ENCODE peak calls at places on chromosomes 2 and 18, in four cellular contexts. P, U, E and Q are unnamed samples.

GRCh38 chr2:40405440-40405839 is 46.5 kb downstream of the SLC8A1 start:
- DNase-seq in P (no peak), U (no peak), E (no peak), Q (no peak)

GRCh38 chr2:88068044-88068443 is 419 bp downstream of the SMYD1 start:
- DNase-seq in P (no peak), U (no peak), E (no peak), Q (no peak)

GRCh38 chr18:23506393-23506792 is 3.1 kb downstream of the RMC1 start:
- DNase-seq in P (no peak), U (no peak), E (no peak), Q (no peak)

GRCh38 chr2:68417931-68418330 is 49.2 kb downstream of the FBXO48 start:
- DNase-seq in P (no peak), U (no peak), E (no peak), Q (no peak)

GRCh38 chr2:27085670-27086089 is 892 bp upstream of the KHK start:
- DNase-seq in P (peak), U (peak), E (no peak), Q (no peak)

GRCh38 chr2:203811491-203812221 is 55.9 kb upstream of the CTLA4 start:
- DNase-seq in P (peak), U (no peak), E (peak), Q (peak)

GRCh38 chr2:207375207-207375875 is 154.4 kb upstream of the CREB1 start:
- DNase-seq in P (no peak), U (no peak), E (no peak), Q (no peak)

GRCh38 chr2:217204358-217204757 is 344.5 kb upstream of the TNP1 start:
- DNase-seq in P (no peak), U (no peak), E (no peak), Q (no peak)

GRCh38 chr18:77736817-77737216 is 487.2 kb downstream of the GALR1 start:
- DNase-seq in P (no peak), U (no peak), E (no peak), Q (no peak)

GRCh38 chr2:31318360-31319336 is 84.7 kb downstream of the EHD3 start:
- DNase-seq in P (no peak), U (no peak), E (peak), Q (peak)

GRCh38 chr2:101699939-101700442 is 2.5 kb downstream of the MAP4K4 start:
- DNase-seq in P (no peak), U (no peak), E (no peak), Q (no peak)
- H3K4me3 ChIP-seq in P (peak), U (peak), E (peak), Q (peak)

DNA sequence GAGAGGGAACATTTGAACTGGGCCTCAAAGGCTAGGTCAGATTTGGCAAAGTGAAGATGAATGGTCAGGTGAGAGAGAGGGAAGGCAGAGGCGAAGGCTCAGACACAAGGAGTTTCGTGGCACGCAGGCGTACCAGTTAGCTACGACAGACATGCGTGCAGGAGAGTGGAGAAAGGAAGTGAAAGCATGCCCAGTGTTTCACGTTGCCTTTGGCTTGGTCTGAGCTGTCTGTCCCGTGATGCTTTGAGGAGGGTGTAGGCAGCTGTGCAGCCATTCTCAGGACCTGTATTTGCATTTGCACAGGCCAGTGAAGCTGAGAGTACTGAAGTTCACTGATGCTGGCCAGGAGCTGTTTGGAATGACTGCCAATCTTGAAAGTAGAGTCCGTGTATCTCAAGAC is 69.5 kb downstream of the HNRNPLL start:
- DNase-seq in P (no peak), U (no peak), E (no peak), Q (no peak)
- H3K4me3 ChIP-seq in P (no peak), U (no peak), E (no peak), Q (no peak)

GRCh38 chr2:108586116-108586515 is 51.8 kb downstream of the LIMS1 start:
- DNase-seq in P (no peak), U (no peak), E (no peak), Q (no peak)
- H3K4me3 ChIP-seq in P (no peak), U (no peak), E (no peak), Q (no peak)

GRCh38 chr2:138581909-138582308 is 80.3 kb downstream of the SPOPL start:
- DNase-seq in P (no peak), U (no peak), E (no peak), Q (no peak)
- H3K4me3 ChIP-seq in P (no peak), U (no peak), E (no peak), Q (no peak)

GRCh38 chr18:62577748-62578147 is 54.9 kb downstream of the ZCCHC2 start:
- DNase-seq in P (no peak), U (no peak), E (no peak), Q (no peak)
- H3K4me3 ChIP-seq in P (no peak), U (no peak), E (no peak), Q (no peak)

GRCh38 chr18:3607309-3608098 is 157.5 kb downstream of the TGIF1 start:
- DNase-seq in P (no peak), U (no peak), E (no peak), Q (no peak)
- H3K4me3 ChIP-seq in P (no peak), U (no peak), E (no peak), Q (no peak)

GRCh38 chr2:200376422-200377142 is 70.1 kb downstream of the SPATS2L start:
- DNase-seq in P (no peak), U (no peak), E (peak), Q (no peak)

GRCh38 chr2:200379481-200380120 is 73.1 kb downstream of the SPATS2L start:
- DNase-seq in P (no peak), U (peak), E (no peak), Q (no peak)

GRCh38 chr2:200377143-200377773 is 70.8 kb downstream of the SPATS2L start:
- DNase-seq in P (no peak), U (no peak), E (no peak), Q (no peak)

GRCh38 chr2:200378652-200379290 is 72.3 kb downstream of the SPATS2L start:
- DNase-seq in P (no peak), U (peak), E (no peak), Q (no peak)

GRCh38 chr2:200377774-200378336 is 71.4 kb downstream of the SPATS2L start:
- DNase-seq in P (no peak), U (no peak), E (no peak), Q (no peak)
- H3K4me3 ChIP-seq in P (no peak), U (no peak), E (no peak), Q (no peak)

DNA sequence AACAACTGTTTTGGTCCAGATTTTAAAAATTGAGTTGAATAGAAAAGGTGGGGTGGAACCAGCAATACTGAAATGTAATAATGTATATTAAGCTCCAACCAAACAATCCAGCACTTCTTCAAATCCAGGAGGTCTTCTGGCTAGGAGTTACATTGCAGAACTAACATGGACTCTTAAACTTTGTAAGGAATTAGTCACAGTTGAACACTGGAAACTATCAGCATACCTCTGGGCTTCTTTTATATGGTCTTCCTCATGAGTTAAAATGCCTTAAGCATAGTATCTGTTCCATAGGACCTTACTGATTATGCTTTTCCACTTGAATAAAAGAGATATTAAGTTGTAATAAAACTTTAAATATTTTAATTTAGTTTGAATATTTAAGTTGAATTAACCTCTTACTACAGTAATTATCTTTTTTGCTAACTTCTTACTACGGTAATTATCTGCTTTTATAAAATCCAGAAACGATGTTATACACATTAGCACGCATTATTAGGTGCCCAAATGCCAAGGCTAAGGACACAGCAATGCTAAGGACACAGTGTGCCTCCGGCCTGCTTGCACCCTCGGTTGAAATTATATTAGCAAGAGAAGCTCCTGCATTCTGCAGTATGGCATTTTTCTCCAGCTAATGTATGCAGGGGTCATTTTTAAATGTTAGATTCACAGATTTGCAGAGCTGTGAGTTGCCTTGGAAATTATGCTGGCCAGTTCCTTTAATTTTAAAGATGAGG is 219.9 kb downstream of the NEDD4L start:
- DNase-seq in P (no peak), U (no peak), E (no peak), Q (no peak)
- H3K4me3 ChIP-seq in P (no peak), U (no peak), E (no peak), Q (no peak)

GRCh38 chr2:160408205-160408561 is 85.4 kb downstream of the RBMS1 start:
- DNase-seq in P (no peak), U (no peak), E (no peak), Q (no peak)
- H3K4me3 ChIP-seq in P (peak), U (peak), E (no peak), Q (peak)

DNA sequence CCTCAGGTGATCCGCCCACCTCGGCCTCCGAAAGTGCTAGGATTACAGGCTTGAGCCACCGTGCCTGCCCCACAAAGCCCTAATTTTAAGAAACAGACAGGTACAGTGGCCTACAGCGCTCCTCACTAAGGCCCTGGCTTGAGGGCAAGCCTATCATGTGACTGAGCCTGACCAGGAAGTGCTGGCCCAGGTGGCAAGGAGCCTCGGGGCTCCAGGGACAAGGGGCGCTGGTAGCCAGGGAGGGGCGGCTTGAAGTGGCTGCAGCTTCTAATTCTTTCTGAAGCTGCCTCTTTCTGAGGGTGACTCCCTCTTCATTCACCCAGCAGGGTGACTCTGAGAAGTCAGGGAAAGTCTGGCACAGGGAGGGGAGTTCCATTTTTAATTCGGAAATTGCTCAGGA is 115.8 kb downstream of the FAM210A start:
- DNase-seq in P (no peak), U (no peak), E (no peak), Q (no peak)
- H3K4me3 ChIP-seq in P (peak), U (no peak), E (no peak), Q (peak)